ENCODE peak calls at places on chromosomes 5 and 9, in five cellular contexts. H is upper lobe of right lung; C is stimulated activated CD8-positive, alpha-beta memory T cell treated with anti-CD3 and anti-CD28 coated beads, Interleukin-4, amount 100 ng/mL, for 24 hours; T is AG20443; A is stimulated activated CD4-positive, alpha-beta T cell treated with anti-CD3 and anti-CD28 coated beads, Interleukin-2, amount 100 ng/mL, for 48 hours. L is an unnamed sample.

GRCh38 chr5:139141410-139141809 is 56.8 kb downstream of the SIL1 start:
- DNase-seq in H (no peak), C (no peak), T (no peak), A (no peak), L (no peak)

GRCh38 chr5:150141544-150142188 is 14.0 kb downstream of the PDGFRB start:
- DNase-seq in H (no peak), C (no peak), T (peak; percentile 78), A (no peak), L (no peak)

GRCh38 chr5:8176101-8176693 is 307.2 kb downstream of the MTRR start:
- DNase-seq in H (no peak), C (no peak), T (no peak), A (no peak), L (no peak)

GRCh38 chr5:160039810-160040470 is 31.0 kb downstream of the TTC1 start:
- DNase-seq in H (no peak), C (no peak), T (no peak), A (no peak), L (no peak)

GRCh38 chr5:76083555-76084495 is 642 bp downstream of the SV2C start:
- DNase-seq in H (no peak), C (no peak), T (peak; percentile 19), A (peak; percentile 1), L (peak; percentile 36)

GRCh38 chr9:83327750-83328622 is 210.2 kb downstream of the FRMD3 start:
- DNase-seq in H (no peak), C (no peak), T (no peak), A (no peak), L (no peak)

GRCh38 chr5:113337515-113338140 is 97.2 kb downstream of the TSSK1B start:
- DNase-seq in H (no peak), C (no peak), T (no peak), A (no peak), L (no peak)

GRCh38 chr9:126980231-126980630 is 65.6 kb downstream of the RALGPS1 start:
- DNase-seq in H (no peak), C (no peak), T (no peak), A (no peak), L (no peak)

GRCh38 chr5:5220896-5221295 is 80.8 kb downstream of the ADAMTS16 start:
- DNase-seq in H (no peak), C (no peak), T (no peak), A (no peak), L (no peak)

GRCh38 chr5:54997081-54997480 is 11.7 kb upstream of the ESM1 start:
- DNase-seq in H (no peak), C (no peak), T (peak; percentile 38), A (no peak), L (no peak)

GRCh38 chr9:132663120-132663519 is 6.7 kb downstream of the DDX31 start:
- DNase-seq in H (no peak), C (no peak), T (no peak), A (no peak), L (no peak)

GRCh38 chr9:114804504-114804903 is 1.3 kb downstream of the TNFSF15 start:
- DNase-seq in H (no peak), C (no peak), T (peak; percentile 39), A (no peak), L (no peak)

GRCh38 chr9:132946216-132946615 is 1.8 kb upstream of the TSC1 start:
- DNase-seq in H (no peak), C (no peak), T (no peak), A (no peak), L (no peak)

GRCh38 chr5:115850771-115851416 is 9.2 kb downstream of the AP3S1 start:
- DNase-seq in H (no peak), C (no peak), T (no peak), A (no peak), L (no peak)

GRCh38 chr9:20238921-20239320 is 383.4 kb downstream of the MLLT3 start:
- DNase-seq in H (no peak), C (no peak), T (no peak), A (no peak), L (no peak)

GRCh38 chr9:31588010-31588409 is 796.4 kb upstream of the ACO1 start:
- DNase-seq in H (no peak), C (no peak), T (no peak), A (no peak), L (no peak)